ENCODE peak calls at places on chromosomes 3 and 15, in four cellular contexts. R is nephron progenitor cell; C is NCI-H1436; X is activated CD4-positive, alpha-beta T cell treated with anti-CD3 and anti-CD28 coated beads, Interleukin-2, amount 50 U/mL, for 4 hours. F is an unnamed sample.

GRCh38 chr3:72317491-72317890 is 530.8 kb downstream of the SHQ1 start:
- DNase-seq in X (no peak), R (no peak), C (no peak), F (no peak)

GRCh38 chr15:93007994-93008393 is 81.0 kb downstream of the RGMA start:
- DNase-seq in R (no peak), X (no peak), C (no peak), F (no peak)

GRCh38 chr3:10546887-10547286 is 41.5 kb upstream of the ATP2B2 start:
- DNase-seq in R (no peak), X (no peak), C (no peak), F (no peak)

GRCh38 chr3:17360991-17361390 is 381.4 kb downstream of the TBC1D5 start:
- DNase-seq in X (no peak), R (no peak), C (no peak), F (no peak)

GRCh38 chr15:29945943-29946591 is 123.8 kb upstream of the TJP1 start:
- DNase-seq in R (no peak), X (no peak), C (no peak), F (no peak)

GRCh38 chr15:39665629-39666245 is 84.9 kb downstream of the THBS1 start:
- DNase-seq in C (no peak), X (no peak), R (no peak), F (no peak)

GRCh38 chr3:52843116-52843865 is 8.5 kb upstream of the MUSTN1 start:
- DNase-seq in C (no peak), X (no peak), R (no peak), F (no peak)

GRCh38 chr3:185815391-185816282 is 9.2 kb downstream of the IGF2BP2 start:
- DNase-seq in X (no peak), R (no peak), C (no peak), F (no peak)

GRCh38 chr15:98596885-98597343 is 51.4 kb upstream of the IGF1R start:
- DNase-seq in X (no peak), C (no peak), R (no peak), F (no peak)

GRCh38 chr3:49791571-49791970 is 5.2 kb upstream of the IP6K1 start:
- DNase-seq in C (no peak), R (no peak), X (no peak), F (no peak)

GRCh38 chr3:113285226-113285625 is 73.9 kb downstream of the BOC start:
- DNase-seq in R (no peak), X (no peak), C (no peak), F (no peak)

GRCh38 chr3:111923095-111923771 is 55.6 kb upstream of the ABHD10 start:
- DNase-seq in X (no peak), R (no peak), C (no peak), F (no peak)

GRCh38 chr15:27222479-27222878 is 251.5 kb downstream of the GABRG3 start:
- DNase-seq in C (no peak), X (no peak), R (no peak), F (no peak)

GRCh38 chr3:108008931-108009635 is 81.7 kb downstream of the CD47 start:
- DNase-seq in R (no peak), X (no peak), C (no peak), F (no peak)

GRCh38 chr3:30344288-30344687 is 262.1 kb upstream of the TGFBR2 start:
- DNase-seq in R (no peak), C (no peak), X (no peak), F (no peak)

GRCh38 chr3:52453496-52454234 is at the start of gene TNNC1:
- DNase-seq in C (no peak), R (peak), X (no peak), F (no peak)

GRCh38 chr3:178562143-178562868 is 26.1 kb downstream of the KCNMB2 start:
- DNase-seq in X (no peak), R (no peak), C (no peak), F (no peak)

GRCh38 chr3:128814514-128815317 is 64.7 kb upstream of the ACAD9 start:
- DNase-seq in R (no peak), X (no peak), C (no peak), F (no peak)

GRCh38 chr3:108879915-108880314 is 57.3 kb downstream of the TRAT1 start:
- DNase-seq in R (no peak), X (no peak), C (no peak), F (no peak)

GRCh38 chr3:171663805-171664204 is 146.5 kb downstream of the PLD1 start:
- DNase-seq in C (no peak), R (no peak), X (no peak), F (no peak)

GRCh38 chr3:100089802-100090668 is 24.3 kb downstream of the FILIP1L start:
- DNase-seq in X (no peak), R (no peak), C (no peak), F (no peak)

GRCh38 chr15:81886586-81886985 is 159.2 kb downstream of the MEX3B start:
- DNase-seq in R (no peak), C (no peak), X (no peak), F (no peak)

GRCh38 chr3:121758727-121759450 is 9.3 kb upstream of the GOLGB1 start:
- DNase-seq in X (no peak), C (no peak), R (no peak), F (no peak)

GRCh38 chr3:58218904-58219303 is 8.1 kb upstream of the DNASE1L3 start:
- DNase-seq in X (no peak), R (no peak), C (no peak), F (no peak)

GRCh38 chr3:129741794-129742193 is 135.3 kb upstream of the PLXND1 start:
- DNase-seq in X (no peak), R (no peak), C (no peak), F (no peak)

GRCh38 chr15:72229076-72229946 is 1.7 kb downstream of the PKM start:
- DNase-seq in R (peak), C (no peak), X (peak), F (peak)

GRCh38 chr3:98343647-98344507 is 9.8 kb upstream of the OR5K4 start:
- DNase-seq in X (no peak), C (peak), R (peak), F (no peak)

GRCh38 chr15:45456212-45457106 is 66.1 kb downstream of the SLC30A4 start:
- DNase-seq in C (no peak), R (no peak), X (peak), F (no peak)

GRCh38 chr15:93247466-93248121 is 158.6 kb upstream of the RGMA start:
- DNase-seq in R (no peak), X (no peak), C (no peak), F (no peak)

GRCh38 chr3:178236555-178237277 is 299.5 kb upstream of the KCNMB2 start:
- DNase-seq in C (no peak), X (no peak), R (no peak), F (no peak)